ENCODE peak calls at places on chromosomes 1 and 21, in seven cellular contexts. T, K, F, S, O, L and N are unnamed samples.

GRCh38 chr1:106568575-106568974 is 487.9 kb upstream of the PRMT6 start:
- DNase-seq in S (no peak), F (peak), K (no peak), L (no peak), O (no peak), T (no peak), N (no peak)

GRCh38 chr1:244599937-244600350 is 53.0 kb upstream of the DESI2 start:
- DNase-seq in K (peak), F (peak), T (peak), O (peak), L (no peak), S (no peak), N (no peak)

GRCh38 chr1:24351918-24352637 is 32.9 kb downstream of the GRHL3 start:
- DNase-seq in S (no peak), O (no peak), L (no peak), T (no peak), K (peak), F (peak), N (no peak)

GRCh38 chr1:188364927-188365449 is 1536.2 kb downstream of the PLA2G4A start:
- DNase-seq in L (no peak), T (no peak), K (no peak), S (no peak), O (no peak), F (no peak), N (no peak)

GRCh38 chr1:151898519-151898991 is 10.8 kb downstream of the THEM4 start:
- DNase-seq in S (no peak), T (peak), F (no peak), O (no peak), K (no peak), L (no peak), N (no peak)

GRCh38 chr1:42990757-42991346 is 32.2 kb upstream of the SLC2A1 start:
- DNase-seq in L (no peak), T (no peak), S (no peak), K (no peak), O (no peak), F (no peak), N (no peak)

GRCh38 chr1:44059956-44060355 is 28.7 kb upstream of the SLC6A9 start:
- DNase-seq in L (no peak), K (no peak), F (no peak), O (no peak), S (no peak), T (no peak), N (no peak)

GRCh38 chr1:225694151-225694603 is 41.3 kb upstream of the ENAH start:
- DNase-seq in L (no peak), K (peak), T (peak), O (no peak), F (no peak), S (peak), N (no peak)

GRCh38 chr1:44500181-44501021 is 95.3 kb downstream of the RNF220 start:
- DNase-seq in F (no peak), L (peak), T (no peak), K (peak), O (no peak), S (peak), N (no peak)

GRCh38 chr1:174742805-174743653 is 256.7 kb upstream of the CACYBP start:
- DNase-seq in S (no peak), O (no peak), L (no peak), F (peak), K (peak), T (no peak), N (no peak)

DNA sequence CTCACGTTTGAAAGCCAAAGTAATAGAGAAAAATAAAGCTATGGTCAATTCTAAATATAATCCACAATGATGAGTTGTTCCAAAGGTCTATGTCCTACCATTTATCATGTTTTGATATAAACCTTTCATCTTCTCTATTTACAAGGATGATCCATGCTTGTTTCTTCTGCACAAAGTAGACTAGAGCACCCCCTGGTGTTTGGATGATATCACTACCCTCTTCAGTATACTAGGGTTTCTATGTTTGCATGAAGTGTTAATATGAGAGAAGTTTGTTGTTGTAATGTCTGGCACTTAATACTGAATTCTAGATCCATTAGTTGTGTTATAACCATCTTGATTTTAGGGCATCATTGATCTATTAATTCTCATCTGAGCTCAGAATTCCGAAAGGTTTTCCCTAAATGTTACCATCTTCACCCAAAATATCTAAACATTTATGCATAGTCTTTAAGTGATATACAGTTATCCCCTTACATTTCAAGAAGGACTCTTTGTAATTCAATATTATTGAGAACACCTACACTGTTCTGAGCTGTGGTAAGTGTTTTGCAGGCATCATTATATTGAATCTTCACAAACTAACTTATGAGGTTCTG is 21.1 kb downstream of the CLDN8 start:
- DNase-seq in S (peak), K (peak), F (peak), T (no peak), L (peak), O (peak), N (no peak)
- TF ChIP-seq CTCF in S (peak), K (peak), F (peak), T (peak), L (peak), O (peak), N (peak)

DNA sequence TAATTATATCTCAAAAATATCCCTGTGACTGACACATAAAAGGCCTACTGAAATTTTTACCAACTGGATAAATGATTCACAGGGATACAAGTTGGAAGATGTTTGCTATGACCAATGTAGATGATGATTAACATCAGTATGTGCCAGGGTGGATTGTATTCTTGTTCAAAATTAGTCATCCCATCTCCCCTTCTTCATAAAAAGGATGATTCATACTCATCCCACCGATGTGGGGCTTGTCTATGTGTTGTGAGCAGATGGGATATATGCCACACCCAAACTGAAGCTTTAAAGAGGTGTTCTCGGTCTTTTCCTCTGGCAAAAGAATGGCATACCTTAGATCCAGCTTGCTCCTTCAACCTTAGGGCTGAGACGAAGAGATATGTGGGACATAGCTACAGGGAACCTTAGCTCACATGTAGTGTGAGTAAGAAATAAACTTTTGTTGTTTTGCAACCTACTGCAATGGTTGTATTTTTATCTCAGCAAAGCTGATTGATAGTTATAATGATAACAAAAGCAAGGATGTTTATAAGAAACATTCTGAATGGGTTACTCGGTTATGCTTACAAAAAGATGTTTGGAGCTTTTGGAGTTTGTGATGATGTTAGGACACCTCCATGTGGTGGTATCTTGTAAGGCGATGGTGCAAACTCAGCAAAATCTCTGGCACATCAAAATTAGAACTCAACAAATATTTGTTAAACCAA is 29.4 kb downstream of the SPATA17 start:
- DNase-seq in T (no peak), F (peak), O (peak), L (peak), S (peak), K (peak), N (no peak)
- TF ChIP-seq CTCF in T (peak), F (peak), O (no peak), L (peak), S (peak), K (peak), N (peak)

GRCh38 chr1:217630711-217631591 is at the start of the genes GPATCH2 and SPATA17:
- DNase-seq in L (peak), T (peak), O (peak), F (peak), S (peak), K (peak), N (peak)
- TF ChIP-seq CTCF in L (peak), T (peak), O (no peak), F (peak), S (peak), K (peak), N (peak)

GRCh38 chr1:167499106-167499505 is 19.2 kb downstream of the CD247 start:
- DNase-seq in S (no peak), L (no peak), K (no peak), T (no peak), O (no peak), F (no peak), N (no peak)
- TF ChIP-seq CTCF in S (no peak), L (no peak), K (no peak), T (no peak), O (no peak), F (no peak), N (no peak)

GRCh38 chr1:72845342-72845741 is 563.0 kb upstream of the NEGR1 start:
- DNase-seq in S (no peak), T (no peak), L (peak), O (peak), F (no peak), K (peak), N (no peak)
- TF ChIP-seq CTCF in S (peak), T (no peak), L (peak), O (peak), F (no peak), K (peak), N (peak)

DNA sequence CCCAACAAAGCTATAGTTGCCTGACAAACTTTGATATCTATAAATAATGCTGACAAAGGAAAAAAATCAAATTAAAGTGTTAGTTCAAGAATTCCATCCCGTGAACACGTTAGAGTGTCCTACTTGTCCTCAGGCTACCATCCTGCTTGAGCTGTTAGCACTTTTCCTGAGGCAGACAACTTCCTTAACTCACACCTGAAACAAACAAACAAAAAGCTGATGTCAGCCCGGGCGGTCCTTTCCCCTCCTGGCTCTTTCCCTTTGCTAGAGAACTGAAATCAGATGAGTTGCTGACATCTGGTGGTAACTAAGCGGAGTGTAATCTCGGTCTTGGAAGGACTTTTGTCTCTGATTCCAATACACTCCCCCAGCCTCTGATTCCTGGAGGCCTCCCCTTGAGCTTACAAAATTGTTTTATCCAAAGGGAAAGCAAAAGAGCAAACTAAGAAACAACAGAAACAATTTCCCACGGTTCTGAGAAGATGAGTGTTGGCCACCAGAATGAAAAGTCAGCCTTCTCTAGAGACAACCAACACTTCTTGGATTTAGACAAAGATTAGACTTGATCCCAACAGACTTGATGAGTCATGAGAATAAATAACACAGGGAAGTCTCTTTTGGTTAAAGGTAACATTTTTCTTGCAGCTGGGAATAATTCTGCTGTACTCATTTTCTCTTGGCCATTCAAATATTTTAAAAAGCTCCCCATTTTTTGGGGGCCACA is 135.4 kb downstream of the PROX1 start:
- DNase-seq in T (peak), F (peak), L (peak), K (peak), O (peak), S (peak), N (no peak)
- TF ChIP-seq CTCF in T (peak), F (peak), L (peak), K (peak), O (peak), S (peak), N (peak)

GRCh38 chr1:149899460-149900284 is at the start of gene BOLA1:
- DNase-seq in L (peak), O (peak), F (peak), T (peak), K (peak), S (peak), N (peak)

GRCh38 chr1:149896589-149896988 is 2.8 kb upstream of the BOLA1 start:
- DNase-seq in O (no peak), F (no peak), L (no peak), S (no peak), K (no peak), T (no peak), N (no peak)
- TF ChIP-seq CTCF in O (no peak), F (no peak), L (no peak), S (no peak), K (no peak), T (no peak), N (no peak)

GRCh38 chr1:3649342-3650247 is at the start of gene WRAP73:
- DNase-seq in S (peak), K (peak), L (peak), F (peak), O (peak), T (peak), N (peak)
- TF ChIP-seq CTCF in S (peak), K (peak), L (peak), F (peak), O (peak), T (no peak), N (peak)

GRCh38 chr1:84141177-84142003 is 2.7 kb upstream of the PRKACB start:
- DNase-seq in L (no peak), T (no peak), F (no peak), S (no peak), O (peak), K (peak), N (no peak)
- TF ChIP-seq CTCF in L (peak), T (peak), F (peak), S (peak), O (peak), K (peak), N (peak)

GRCh38 chr21:43811262-43812105 is 22.1 kb downstream of the RRP1 start:
- DNase-seq in K (no peak), T (no peak), L (no peak), S (no peak), O (peak), F (no peak), N (no peak)
- TF ChIP-seq CTCF in K (no peak), T (no peak), L (no peak), S (no peak), O (no peak), F (no peak), N (no peak)